ENCODE peak calls at places on chromosomes 5 and 9, in six cellular contexts. One of them, this sample, is unnamed.
A peak's percentile ranks its signal among the peaks of the same experiment; 100 is the strongest.

GRCh38 chr9:8652282-8652681 is 852.7 kb upstream of the DMAC1 start:
- DNase-seq in islet precursor cell: no peak
- DNase-seq in DMS153: no peak
- DNase-seq in Right ventricle myocardium superior: no peak
- DNase-seq in stimulated activated CD4-positive, alpha-beta T cell treated with anti-CD3 and anti-CD28 coated beads, Interleukin-1b, Interleukin-23, amount 100 ng/mL, for 48 hours: no peak
- DNase-seq in putamen: no peak
- DNase-seq in this sample: no peak

GRCh38 chr9:2761424-2761823 is 44.1 kb downstream of the KCNV2 start:
- DNase-seq in islet precursor cell: no peak
- DNase-seq in DMS153: no peak
- DNase-seq in Right ventricle myocardium superior: no peak
- DNase-seq in stimulated activated CD4-positive, alpha-beta T cell treated with anti-CD3 and anti-CD28 coated beads, Interleukin-1b, Interleukin-23, amount 100 ng/mL, for 48 hours: no peak
- DNase-seq in putamen: no peak
- DNase-seq in this sample: no peak

GRCh38 chr5:180596668-180597231 is 5.5 kb upstream of the SCGB3A1 start:
- DNase-seq in islet precursor cell: peak; percentile 43
- DNase-seq in DMS153: no peak
- DNase-seq in Right ventricle myocardium superior: peak; percentile 3
- DNase-seq in stimulated activated CD4-positive, alpha-beta T cell treated with anti-CD3 and anti-CD28 coated beads, Interleukin-1b, Interleukin-23, amount 100 ng/mL, for 48 hours: no peak
- DNase-seq in putamen: no peak
- DNase-seq in this sample: no peak

GRCh38 chr5:57887851-57888621 is 405.4 kb upstream of the ACTBL2 start:
- DNase-seq in islet precursor cell: peak; percentile 86
- DNase-seq in DMS153: peak; percentile 38
- DNase-seq in Right ventricle myocardium superior: no peak
- DNase-seq in stimulated activated CD4-positive, alpha-beta T cell treated with anti-CD3 and anti-CD28 coated beads, Interleukin-1b, Interleukin-23, amount 100 ng/mL, for 48 hours: no peak
- DNase-seq in putamen: peak; percentile 67
- DNase-seq in this sample: no peak

GRCh38 chr9:104982543-104982942 is 54.6 kb upstream of the ABCA1 start:
- DNase-seq in islet precursor cell: no peak
- DNase-seq in DMS153: no peak
- DNase-seq in Right ventricle myocardium superior: no peak
- DNase-seq in stimulated activated CD4-positive, alpha-beta T cell treated with anti-CD3 and anti-CD28 coated beads, Interleukin-1b, Interleukin-23, amount 100 ng/mL, for 48 hours: no peak
- DNase-seq in putamen: no peak
- DNase-seq in this sample: no peak

GRCh38 chr5:88681402-88681801 is 201.6 kb downstream of the MEF2C start:
- DNase-seq in islet precursor cell: no peak
- DNase-seq in DMS153: no peak
- DNase-seq in Right ventricle myocardium superior: no peak
- DNase-seq in stimulated activated CD4-positive, alpha-beta T cell treated with anti-CD3 and anti-CD28 coated beads, Interleukin-1b, Interleukin-23, amount 100 ng/mL, for 48 hours: no peak
- DNase-seq in putamen: peak; percentile 26
- DNase-seq in this sample: no peak

GRCh38 chr5:80269991-80270438 is 14.2 kb upstream of the SERINC5 start:
- DNase-seq in islet precursor cell: no peak
- DNase-seq in DMS153: no peak
- DNase-seq in Right ventricle myocardium superior: no peak
- DNase-seq in stimulated activated CD4-positive, alpha-beta T cell treated with anti-CD3 and anti-CD28 coated beads, Interleukin-1b, Interleukin-23, amount 100 ng/mL, for 48 hours: no peak
- DNase-seq in putamen: no peak
- DNase-seq in this sample: no peak

GRCh38 chr9:2116073-2116472 is 100.9 kb downstream of the SMARCA2 start:
- DNase-seq in islet precursor cell: peak; percentile 64
- DNase-seq in DMS153: no peak
- DNase-seq in Right ventricle myocardium superior: no peak
- DNase-seq in stimulated activated CD4-positive, alpha-beta T cell treated with anti-CD3 and anti-CD28 coated beads, Interleukin-1b, Interleukin-23, amount 100 ng/mL, for 48 hours: no peak
- DNase-seq in putamen: no peak
- DNase-seq in this sample: peak; percentile 14

GRCh38 chr5:99177796-99178195 is 249.0 kb upstream of the CHD1 start:
- DNase-seq in islet precursor cell: no peak
- DNase-seq in DMS153: no peak
- DNase-seq in Right ventricle myocardium superior: no peak
- DNase-seq in stimulated activated CD4-positive, alpha-beta T cell treated with anti-CD3 and anti-CD28 coated beads, Interleukin-1b, Interleukin-23, amount 100 ng/mL, for 48 hours: no peak
- DNase-seq in putamen: no peak
- DNase-seq in this sample: no peak

GRCh38 chr9:114430443-114430842 is 42.7 kb upstream of the AKNA start:
- DNase-seq in islet precursor cell: no peak
- DNase-seq in DMS153: peak; percentile 78
- DNase-seq in Right ventricle myocardium superior: no peak
- DNase-seq in stimulated activated CD4-positive, alpha-beta T cell treated with anti-CD3 and anti-CD28 coated beads, Interleukin-1b, Interleukin-23, amount 100 ng/mL, for 48 hours: no peak
- DNase-seq in putamen: no peak
- DNase-seq in this sample: no peak

GRCh38 chr5:150644058-150644457 is 3.6 kb downstream of the SYNPO start:
- DNase-seq in islet precursor cell: peak; percentile 89
- DNase-seq in DMS153: no peak
- DNase-seq in Right ventricle myocardium superior: no peak
- DNase-seq in stimulated activated CD4-positive, alpha-beta T cell treated with anti-CD3 and anti-CD28 coated beads, Interleukin-1b, Interleukin-23, amount 100 ng/mL, for 48 hours: no peak
- DNase-seq in putamen: no peak
- DNase-seq in this sample: no peak

GRCh38 chr5:107124376-107124775 is 546.4 kb downstream of the EFNA5 start:
- DNase-seq in islet precursor cell: no peak
- DNase-seq in DMS153: no peak
- DNase-seq in Right ventricle myocardium superior: no peak
- DNase-seq in stimulated activated CD4-positive, alpha-beta T cell treated with anti-CD3 and anti-CD28 coated beads, Interleukin-1b, Interleukin-23, amount 100 ng/mL, for 48 hours: no peak
- DNase-seq in putamen: no peak
- DNase-seq in this sample: no peak

GRCh38 chr9:19156805-19157204 is 29.5 kb upstream of the PLIN2 start:
- DNase-seq in islet precursor cell: no peak
- DNase-seq in DMS153: no peak
- DNase-seq in Right ventricle myocardium superior: peak; percentile 64
- DNase-seq in stimulated activated CD4-positive, alpha-beta T cell treated with anti-CD3 and anti-CD28 coated beads, Interleukin-1b, Interleukin-23, amount 100 ng/mL, for 48 hours: no peak
- DNase-seq in putamen: no peak
- DNase-seq in this sample: no peak

GRCh38 chr5:92455011-92455410 is 1071.9 kb upstream of the ARRDC3 start:
- DNase-seq in islet precursor cell: no peak
- DNase-seq in DMS153: no peak
- DNase-seq in Right ventricle myocardium superior: no peak
- DNase-seq in stimulated activated CD4-positive, alpha-beta T cell treated with anti-CD3 and anti-CD28 coated beads, Interleukin-1b, Interleukin-23, amount 100 ng/mL, for 48 hours: no peak
- DNase-seq in putamen: no peak
- DNase-seq in this sample: no peak

GRCh38 chr5:62115009-62115408 is 191.0 kb upstream of the KIF2A start:
- DNase-seq in islet precursor cell: no peak
- DNase-seq in DMS153: no peak
- DNase-seq in Right ventricle myocardium superior: no peak
- DNase-seq in stimulated activated CD4-positive, alpha-beta T cell treated with anti-CD3 and anti-CD28 coated beads, Interleukin-1b, Interleukin-23, amount 100 ng/mL, for 48 hours: no peak
- DNase-seq in putamen: no peak
- DNase-seq in this sample: no peak

GRCh38 chr5:175747539-175748060 is 89.7 kb downstream of the HRH2 start:
- DNase-seq in islet precursor cell: peak; percentile 28
- DNase-seq in DMS153: no peak
- DNase-seq in Right ventricle myocardium superior: no peak
- DNase-seq in stimulated activated CD4-positive, alpha-beta T cell treated with anti-CD3 and anti-CD28 coated beads, Interleukin-1b, Interleukin-23, amount 100 ng/mL, for 48 hours: no peak
- DNase-seq in putamen: no peak
- DNase-seq in this sample: no peak

GRCh38 chr9:2345013-2345412 is 276.6 kb upstream of the VLDLR start:
- DNase-seq in islet precursor cell: no peak
- DNase-seq in DMS153: no peak
- DNase-seq in Right ventricle myocardium superior: no peak
- DNase-seq in stimulated activated CD4-positive, alpha-beta T cell treated with anti-CD3 and anti-CD28 coated beads, Interleukin-1b, Interleukin-23, amount 100 ng/mL, for 48 hours: no peak
- DNase-seq in putamen: no peak
- DNase-seq in this sample: no peak

GRCh38 chr5:71884926-71885325 is 165.9 kb downstream of the CARTPT start:
- DNase-seq in islet precursor cell: no peak
- DNase-seq in DMS153: no peak
- DNase-seq in Right ventricle myocardium superior: no peak
- DNase-seq in stimulated activated CD4-positive, alpha-beta T cell treated with anti-CD3 and anti-CD28 coated beads, Interleukin-1b, Interleukin-23, amount 100 ng/mL, for 48 hours: no peak
- DNase-seq in putamen: no peak
- DNase-seq in this sample: no peak

GRCh38 chr9:108434502-108434901 is 421.3 kb downstream of the ACTL7B start:
- DNase-seq in islet precursor cell: no peak
- DNase-seq in DMS153: no peak
- DNase-seq in Right ventricle myocardium superior: no peak
- DNase-seq in stimulated activated CD4-positive, alpha-beta T cell treated with anti-CD3 and anti-CD28 coated beads, Interleukin-1b, Interleukin-23, amount 100 ng/mL, for 48 hours: no peak
- DNase-seq in putamen: no peak
- DNase-seq in this sample: no peak

GRCh38 chr9:79682076-79682736 is 110.4 kb downstream of the TLE4 start:
- DNase-seq in islet precursor cell: peak; percentile 79
- DNase-seq in DMS153: no peak
- DNase-seq in Right ventricle myocardium superior: no peak
- DNase-seq in stimulated activated CD4-positive, alpha-beta T cell treated with anti-CD3 and anti-CD28 coated beads, Interleukin-1b, Interleukin-23, amount 100 ng/mL, for 48 hours: no peak
- DNase-seq in putamen: no peak
- DNase-seq in this sample: no peak

GRCh38 chr9:79695531-79696218 is 123.9 kb downstream of the TLE4 start:
- DNase-seq in islet precursor cell: no peak
- DNase-seq in DMS153: no peak
- DNase-seq in Right ventricle myocardium superior: no peak
- DNase-seq in stimulated activated CD4-positive, alpha-beta T cell treated with anti-CD3 and anti-CD28 coated beads, Interleukin-1b, Interleukin-23, amount 100 ng/mL, for 48 hours: no peak
- DNase-seq in putamen: no peak
- DNase-seq in this sample: no peak

GRCh38 chr5:179599973-179600372 is 23.5 kb downstream of the HNRNPH1 start:
- DNase-seq in islet precursor cell: no peak
- DNase-seq in DMS153: no peak
- DNase-seq in Right ventricle myocardium superior: no peak
- DNase-seq in stimulated activated CD4-positive, alpha-beta T cell treated with anti-CD3 and anti-CD28 coated beads, Interleukin-1b, Interleukin-23, amount 100 ng/mL, for 48 hours: no peak
- DNase-seq in putamen: no peak
- DNase-seq in this sample: no peak

GRCh38 chr9:1083325-1083913 is 33.3 kb downstream of the DMRT2 start:
- DNase-seq in islet precursor cell: no peak
- DNase-seq in DMS153: peak; percentile 61
- DNase-seq in Right ventricle myocardium superior: peak; percentile 62
- DNase-seq in stimulated activated CD4-positive, alpha-beta T cell treated with anti-CD3 and anti-CD28 coated beads, Interleukin-1b, Interleukin-23, amount 100 ng/mL, for 48 hours: no peak
- DNase-seq in putamen: peak; percentile 85
- DNase-seq in this sample: peak; percentile 90

GRCh38 chr9:26502311-26502710 is 390.3 kb downstream of the CAAP1 start:
- DNase-seq in islet precursor cell: peak; percentile 66
- DNase-seq in DMS153: no peak
- DNase-seq in Right ventricle myocardium superior: no peak
- DNase-seq in stimulated activated CD4-positive, alpha-beta T cell treated with anti-CD3 and anti-CD28 coated beads, Interleukin-1b, Interleukin-23, amount 100 ng/mL, for 48 hours: no peak
- DNase-seq in putamen: no peak
- DNase-seq in this sample: peak; percentile 3

GRCh38 chr5:178476531-178476930 is 113.7 kb downstream of the COL23A1 start:
- DNase-seq in islet precursor cell: no peak
- DNase-seq in DMS153: no peak
- DNase-seq in Right ventricle myocardium superior: no peak
- DNase-seq in stimulated activated CD4-positive, alpha-beta T cell treated with anti-CD3 and anti-CD28 coated beads, Interleukin-1b, Interleukin-23, amount 100 ng/mL, for 48 hours: no peak
- DNase-seq in putamen: no peak
- DNase-seq in this sample: no peak

GRCh38 chr9:133619791-133620190 is 10.6 kb upstream of the FAM163B start:
- DNase-seq in islet precursor cell: no peak
- DNase-seq in DMS153: peak; percentile 64
- DNase-seq in Right ventricle myocardium superior: no peak
- DNase-seq in stimulated activated CD4-positive, alpha-beta T cell treated with anti-CD3 and anti-CD28 coated beads, Interleukin-1b, Interleukin-23, amount 100 ng/mL, for 48 hours: peak; percentile 40
- DNase-seq in putamen: peak; percentile 17
- DNase-seq in this sample: peak; percentile 51

GRCh38 chr9:117400131-117400530 is 14.7 kb downstream of the ASTN2 start:
- DNase-seq in islet precursor cell: peak; percentile 77
- DNase-seq in DMS153: peak; percentile 100
- DNase-seq in Right ventricle myocardium superior: no peak
- DNase-seq in stimulated activated CD4-positive, alpha-beta T cell treated with anti-CD3 and anti-CD28 coated beads, Interleukin-1b, Interleukin-23, amount 100 ng/mL, for 48 hours: no peak
- DNase-seq in putamen: no peak
- DNase-seq in this sample: no peak

GRCh38 chr5:145834917-145835838 is at the start of gene PRELID2:
- DNase-seq in islet precursor cell: peak; percentile 95
- DNase-seq in DMS153: peak; percentile 52
- DNase-seq in Right ventricle myocardium superior: peak; percentile 95
- DNase-seq in stimulated activated CD4-positive, alpha-beta T cell treated with anti-CD3 and anti-CD28 coated beads, Interleukin-1b, Interleukin-23, amount 100 ng/mL, for 48 hours: peak; percentile 55
- DNase-seq in putamen: peak; percentile 60
- DNase-seq in this sample: peak; percentile 73

GRCh38 chr5:132209901-132210545 is 17.6 kb downstream of the P4HA2 start:
- DNase-seq in islet precursor cell: peak; percentile 29
- DNase-seq in DMS153: no peak
- DNase-seq in Right ventricle myocardium superior: no peak
- DNase-seq in stimulated activated CD4-positive, alpha-beta T cell treated with anti-CD3 and anti-CD28 coated beads, Interleukin-1b, Interleukin-23, amount 100 ng/mL, for 48 hours: no peak
- DNase-seq in putamen: no peak
- DNase-seq in this sample: no peak

GRCh38 chr5:180259260-180259611 is 32.6 kb downstream of the MAPK9 start:
- DNase-seq in islet precursor cell: no peak
- DNase-seq in DMS153: no peak
- DNase-seq in Right ventricle myocardium superior: no peak
- DNase-seq in stimulated activated CD4-positive, alpha-beta T cell treated with anti-CD3 and anti-CD28 coated beads, Interleukin-1b, Interleukin-23, amount 100 ng/mL, for 48 hours: no peak
- DNase-seq in putamen: no peak
- DNase-seq in this sample: no peak